ENCODE peak calls at places on chromosomes 1 and 21, in eight cellular contexts. One of them, this sample, is unnamed.

GRCh38 chr1:200343874-200344273 is 66.0 kb downstream of the ZNF281 start:
- DNase-seq in activated T-helper 1 cell treated with anti-CD3 and anti-CD28 coated beads, Interleukin-2, amount 50 U/mL, for 16 hours: no peak
- DNase-seq in activated CD4-positive, alpha-beta T cell treated with anti-CD3 and anti-CD28 coated beads, Interleukin-2, amount 50 U/mL, for 1 hour: no peak
- DNase-seq in A549: no peak
- DNase-seq in H54: no peak
- DNase-seq in GM03348: no peak
- DNase-seq in A172: no peak
- DNase-seq in M059J: peak
- DNase-seq in this sample: no peak

GRCh38 chr21:46468110-46468774 is 9.6 kb downstream of the DIP2A start:
- DNase-seq in activated T-helper 1 cell treated with anti-CD3 and anti-CD28 coated beads, Interleukin-2, amount 50 U/mL, for 16 hours: no peak
- DNase-seq in activated CD4-positive, alpha-beta T cell treated with anti-CD3 and anti-CD28 coated beads, Interleukin-2, amount 50 U/mL, for 1 hour: no peak
- DNase-seq in A549: no peak
- DNase-seq in H54: no peak
- DNase-seq in GM03348: no peak
- DNase-seq in A172: no peak
- DNase-seq in M059J: no peak
- DNase-seq in this sample: no peak

GRCh38 chr1:104706631-104707147 is 957.0 kb downstream of the AMY1C start:
- DNase-seq in activated T-helper 1 cell treated with anti-CD3 and anti-CD28 coated beads, Interleukin-2, amount 50 U/mL, for 16 hours: no peak
- DNase-seq in activated CD4-positive, alpha-beta T cell treated with anti-CD3 and anti-CD28 coated beads, Interleukin-2, amount 50 U/mL, for 1 hour: no peak
- DNase-seq in A549: peak
- DNase-seq in H54: peak
- DNase-seq in GM03348: peak
- DNase-seq in A172: peak
- DNase-seq in M059J: peak
- DNase-seq in this sample: no peak

GRCh38 chr1:223219846-223220610 is 77.0 kb upstream of the TLR5 start:
- DNase-seq in activated T-helper 1 cell treated with anti-CD3 and anti-CD28 coated beads, Interleukin-2, amount 50 U/mL, for 16 hours: no peak
- DNase-seq in activated CD4-positive, alpha-beta T cell treated with anti-CD3 and anti-CD28 coated beads, Interleukin-2, amount 50 U/mL, for 1 hour: no peak
- DNase-seq in A549: no peak
- DNase-seq in H54: no peak
- DNase-seq in GM03348: no peak
- DNase-seq in A172: no peak
- DNase-seq in M059J: no peak
- DNase-seq in this sample: no peak

GRCh38 chr21:35426484-35426883 is 377.4 kb upstream of the RUNX1 start:
- DNase-seq in activated T-helper 1 cell treated with anti-CD3 and anti-CD28 coated beads, Interleukin-2, amount 50 U/mL, for 16 hours: no peak
- DNase-seq in activated CD4-positive, alpha-beta T cell treated with anti-CD3 and anti-CD28 coated beads, Interleukin-2, amount 50 U/mL, for 1 hour: no peak
- DNase-seq in A549: no peak
- DNase-seq in H54: no peak
- DNase-seq in GM03348: no peak
- DNase-seq in A172: no peak
- DNase-seq in M059J: no peak
- DNase-seq in this sample: peak

GRCh38 chr1:118791094-118791691 is 196.9 kb downstream of the TBX15 start:
- DNase-seq in activated T-helper 1 cell treated with anti-CD3 and anti-CD28 coated beads, Interleukin-2, amount 50 U/mL, for 16 hours: no peak
- DNase-seq in activated CD4-positive, alpha-beta T cell treated with anti-CD3 and anti-CD28 coated beads, Interleukin-2, amount 50 U/mL, for 1 hour: no peak
- DNase-seq in A549: no peak
- DNase-seq in H54: no peak
- DNase-seq in GM03348: no peak
- DNase-seq in A172: no peak
- DNase-seq in M059J: no peak
- DNase-seq in this sample: no peak

GRCh38 chr1:158035976-158036583 is 42.6 kb downstream of the KIRREL1 start:
- DNase-seq in activated T-helper 1 cell treated with anti-CD3 and anti-CD28 coated beads, Interleukin-2, amount 50 U/mL, for 16 hours: no peak
- DNase-seq in activated CD4-positive, alpha-beta T cell treated with anti-CD3 and anti-CD28 coated beads, Interleukin-2, amount 50 U/mL, for 1 hour: no peak
- DNase-seq in A549: no peak
- DNase-seq in H54: no peak
- DNase-seq in GM03348: peak
- DNase-seq in A172: no peak
- DNase-seq in M059J: peak
- DNase-seq in this sample: no peak

GRCh38 chr1:68104155-68104554 is 53.7 kb upstream of the DIRAS3 start:
- DNase-seq in activated T-helper 1 cell treated with anti-CD3 and anti-CD28 coated beads, Interleukin-2, amount 50 U/mL, for 16 hours: no peak
- DNase-seq in activated CD4-positive, alpha-beta T cell treated with anti-CD3 and anti-CD28 coated beads, Interleukin-2, amount 50 U/mL, for 1 hour: no peak
- DNase-seq in A549: no peak
- DNase-seq in H54: no peak
- DNase-seq in GM03348: peak
- DNase-seq in A172: peak
- DNase-seq in M059J: peak
- DNase-seq in this sample: no peak

GRCh38 chr1:58155418-58156123 is 391.0 kb downstream of the OMA1 start:
- DNase-seq in activated T-helper 1 cell treated with anti-CD3 and anti-CD28 coated beads, Interleukin-2, amount 50 U/mL, for 16 hours: no peak
- DNase-seq in activated CD4-positive, alpha-beta T cell treated with anti-CD3 and anti-CD28 coated beads, Interleukin-2, amount 50 U/mL, for 1 hour: no peak
- DNase-seq in A549: no peak
- DNase-seq in H54: peak
- DNase-seq in GM03348: no peak
- DNase-seq in A172: no peak
- DNase-seq in M059J: peak
- DNase-seq in this sample: peak

GRCh38 chr1:180265201-180265600 is 35.1 kb downstream of the LHX4 start:
- DNase-seq in activated T-helper 1 cell treated with anti-CD3 and anti-CD28 coated beads, Interleukin-2, amount 50 U/mL, for 16 hours: no peak
- DNase-seq in activated CD4-positive, alpha-beta T cell treated with anti-CD3 and anti-CD28 coated beads, Interleukin-2, amount 50 U/mL, for 1 hour: no peak
- DNase-seq in A549: no peak
- DNase-seq in H54: no peak
- DNase-seq in GM03348: no peak
- DNase-seq in A172: no peak
- DNase-seq in M059J: no peak
- DNase-seq in this sample: no peak

GRCh38 chr1:93080424-93080823 is 1.3 kb downstream of the MTF2 start:
- DNase-seq in activated T-helper 1 cell treated with anti-CD3 and anti-CD28 coated beads, Interleukin-2, amount 50 U/mL, for 16 hours: no peak
- DNase-seq in activated CD4-positive, alpha-beta T cell treated with anti-CD3 and anti-CD28 coated beads, Interleukin-2, amount 50 U/mL, for 1 hour: no peak
- DNase-seq in A549: peak
- DNase-seq in H54: no peak
- DNase-seq in GM03348: peak
- DNase-seq in A172: peak
- DNase-seq in M059J: peak
- DNase-seq in this sample: peak

GRCh38 chr1:58584082-58584895 is 7.2 kb upstream of the TACSTD2 start:
- DNase-seq in activated T-helper 1 cell treated with anti-CD3 and anti-CD28 coated beads, Interleukin-2, amount 50 U/mL, for 16 hours: no peak
- DNase-seq in activated CD4-positive, alpha-beta T cell treated with anti-CD3 and anti-CD28 coated beads, Interleukin-2, amount 50 U/mL, for 1 hour: no peak
- DNase-seq in A549: peak
- DNase-seq in H54: peak
- DNase-seq in GM03348: peak
- DNase-seq in A172: peak
- DNase-seq in M059J: peak
- DNase-seq in this sample: peak

GRCh38 chr1:153032677-153033308 is 1.8 kb downstream of the SPRR1B start:
- DNase-seq in activated T-helper 1 cell treated with anti-CD3 and anti-CD28 coated beads, Interleukin-2, amount 50 U/mL, for 16 hours: no peak
- DNase-seq in activated CD4-positive, alpha-beta T cell treated with anti-CD3 and anti-CD28 coated beads, Interleukin-2, amount 50 U/mL, for 1 hour: no peak
- DNase-seq in A549: peak
- DNase-seq in H54: peak
- DNase-seq in GM03348: peak
- DNase-seq in A172: peak
- DNase-seq in M059J: peak
- DNase-seq in this sample: peak

GRCh38 chr1:156494309-156494895 is 6.2 kb downstream of the MEF2D start:
- DNase-seq in activated T-helper 1 cell treated with anti-CD3 and anti-CD28 coated beads, Interleukin-2, amount 50 U/mL, for 16 hours: no peak
- DNase-seq in activated CD4-positive, alpha-beta T cell treated with anti-CD3 and anti-CD28 coated beads, Interleukin-2, amount 50 U/mL, for 1 hour: no peak
- DNase-seq in A549: no peak
- DNase-seq in H54: no peak
- DNase-seq in GM03348: no peak
- DNase-seq in A172: no peak
- DNase-seq in M059J: no peak
- DNase-seq in this sample: no peak

GRCh38 chr1:180343931-180344406 is 113.9 kb downstream of the LHX4 start:
- DNase-seq in activated T-helper 1 cell treated with anti-CD3 and anti-CD28 coated beads, Interleukin-2, amount 50 U/mL, for 16 hours: no peak
- DNase-seq in activated CD4-positive, alpha-beta T cell treated with anti-CD3 and anti-CD28 coated beads, Interleukin-2, amount 50 U/mL, for 1 hour: no peak
- DNase-seq in A549: no peak
- DNase-seq in H54: no peak
- DNase-seq in GM03348: peak
- DNase-seq in A172: no peak
- DNase-seq in M059J: peak
- DNase-seq in this sample: no peak

GRCh38 chr1:15799004-15799867 is 8.2 kb downstream of the UQCRHL start:
- DNase-seq in activated T-helper 1 cell treated with anti-CD3 and anti-CD28 coated beads, Interleukin-2, amount 50 U/mL, for 16 hours: no peak
- DNase-seq in activated CD4-positive, alpha-beta T cell treated with anti-CD3 and anti-CD28 coated beads, Interleukin-2, amount 50 U/mL, for 1 hour: no peak
- DNase-seq in A549: peak
- DNase-seq in H54: peak
- DNase-seq in GM03348: peak
- DNase-seq in A172: peak
- DNase-seq in M059J: peak
- DNase-seq in this sample: peak

GRCh38 chr1:155324717-155325595 is 4.3 kb downstream of the RUSC1 start:
- DNase-seq in activated T-helper 1 cell treated with anti-CD3 and anti-CD28 coated beads, Interleukin-2, amount 50 U/mL, for 16 hours: no peak
- DNase-seq in activated CD4-positive, alpha-beta T cell treated with anti-CD3 and anti-CD28 coated beads, Interleukin-2, amount 50 U/mL, for 1 hour: no peak
- DNase-seq in A549: peak
- DNase-seq in H54: peak
- DNase-seq in GM03348: peak
- DNase-seq in A172: peak
- DNase-seq in M059J: peak
- DNase-seq in this sample: peak

This sample was measured in mesendoderm.